ENCODE peak calls at places on chromosome 2, in nine cellular contexts. R, H, J, C, X, K, Z, G and Y are unnamed samples.
A peak's percentile ranks its signal among the peaks of the same experiment; 100 is the strongest.

GRCh38 chr2:225074919-225075681 is 32.8 kb upstream of the DOCK10 start:
- DNase-seq in J (no peak), G (no peak), K (no peak), H (no peak), Z (no peak), R (no peak), C (no peak), X (no peak), Y (no peak)

GRCh38 chr2:179981085-179981484 is 26.0 kb downstream of the CWC22 start:
- DNase-seq in X (no peak), J (peak; percentile 4), Z (peak; percentile 42), G (no peak), R (no peak), K (no peak), C (no peak), H (no peak), Y (peak; percentile 64)

GRCh38 chr2:230542751-230543150 is 126.8 kb downstream of the SP100 start:
- DNase-seq in R (no peak), C (no peak), J (no peak), G (no peak), K (no peak), H (no peak), X (no peak), Z (no peak), Y (no peak)

GRCh38 chr2:227592694-227593387 is 5.9 kb upstream of the SCYGR2 start:
- DNase-seq in X (no peak), C (no peak), K (no peak), Z (no peak), G (no peak), J (peak; percentile 6), R (no peak), H (no peak), Y (no peak)

GRCh38 chr2:27638709-27639108 is 9.9 kb downstream of the GPN1 start:
- DNase-seq in R (no peak), H (no peak), X (no peak), C (no peak), J (peak; percentile 68), K (no peak), Z (no peak), G (no peak), Y (no peak)

GRCh38 chr2:36335597-36335996 is 20.0 kb upstream of the CRIM1 start:
- DNase-seq in C (no peak), G (no peak), R (no peak), X (no peak), Z (no peak), H (no peak), K (no peak), J (no peak), Y (no peak)

GRCh38 chr2:191049728-191050639 is 36.0 kb upstream of the STAT1 start:
- DNase-seq in H (no peak), J (peak; percentile 41), K (no peak), G (no peak), R (peak; percentile 22), C (no peak), Z (no peak), X (no peak), Y (no peak)

GRCh38 chr2:31136732-31137131 is 1.5 kb downstream of the GALNT14 start:
- DNase-seq in J (no peak), G (no peak), Z (no peak), K (no peak), R (no peak), H (no peak), X (no peak), C (no peak), Y (no peak)

GRCh38 chr2:49770919-49771318 is 616.6 kb upstream of the FSHR start:
- DNase-seq in K (no peak), X (no peak), C (no peak), Z (no peak), R (no peak), H (no peak), J (no peak), G (peak; percentile 22), Y (peak; percentile 17)